ENCODE peak calls at places on chromosomes 2 and 18, in eight cellular contexts. T is transverse colon; F is HCEC 1CT; Z is activated naive CD4-positive, alpha-beta T cell treated with anti-CD3 and anti-CD28 coated beads, Interleukin-2, amount 50 U/mL, for 72 hours; B is Right ventricle myocardium inferior; A is amygdala; L is stimulated activated CD8-positive, alpha-beta memory T cell treated with anti-CD3 and anti-CD28 coated beads, Interleukin-4, amount 100 ng/mL, for 4 hours; D is fibroblast of the aortic adventitia. I is an unnamed sample.

GRCh38 chr2:105786231-105787230 is 41.8 kb downstream of the NCK2 start:
- DNase-seq in A (no peak), Z (no peak), B (no peak), D (no peak), T (no peak), F (no peak), L (no peak), I (no peak)

GRCh38 chr2:98709530-98709929 is 21.4 kb downstream of the MGAT4A start:
- DNase-seq in D (peak), T (no peak), L (no peak), Z (no peak), B (no peak), F (no peak), A (no peak), I (no peak)

GRCh38 chr2:222456479-222457077 is 32.2 kb downstream of the SGPP2 start:
- DNase-seq in L (no peak), A (no peak), D (no peak), F (no peak), Z (no peak), B (no peak), T (no peak), I (no peak)

GRCh38 chr18:33201509-33201926 is 239.0 kb downstream of the CCDC178 start:
- DNase-seq in B (no peak), F (no peak), D (peak), T (peak), A (no peak), Z (no peak), L (no peak), I (peak)

GRCh38 chr18:48910972-48911545 is 39.7 kb downstream of the SMAD7 start:
- DNase-seq in B (no peak), D (no peak), L (no peak), A (no peak), F (no peak), Z (no peak), T (no peak), I (no peak)

GRCh38 chr2:222805591-222806304 is 55.1 kb upstream of the ACSL3 start:
- DNase-seq in A (no peak), L (no peak), T (no peak), F (no peak), B (no peak), Z (no peak), D (peak), I (no peak)

GRCh38 chr18:56112013-56112749 is 524.2 kb upstream of the TCF4 start:
- DNase-seq in B (no peak), A (no peak), Z (peak), T (no peak), D (peak), F (peak), L (no peak), I (no peak)

GRCh38 chr2:232088771-232089170 is 127.3 kb downstream of the DIS3L2 start:
- DNase-seq in Z (no peak), T (no peak), A (no peak), B (no peak), F (no peak), L (no peak), D (no peak), I (no peak)

GRCh38 chr2:240387669-240388358 is 47.6 kb upstream of the GPC1 start:
- DNase-seq in A (no peak), F (peak), L (no peak), Z (no peak), B (no peak), T (peak), D (peak), I (no peak)

GRCh38 chr2:183035298-183035953 is 2.8 kb downstream of the NCKAP1 start:
- DNase-seq in F (peak), L (no peak), A (no peak), T (no peak), B (no peak), D (peak), Z (no peak), I (no peak)

GRCh38 chr2:24261441-24261840 is 86.6 kb downstream of the FAM228A start:
- DNase-seq in B (no peak), Z (no peak), A (no peak), F (no peak), T (no peak), D (no peak), L (no peak), I (no peak)

GRCh38 chr18:32730620-32731021 is 42.2 kb downstream of the KLHL14 start:
- DNase-seq in B (no peak), L (no peak), T (no peak), Z (no peak), D (peak), F (no peak), A (no peak), I (no peak)

GRCh38 chr2:144211826-144212225 is 308.1 kb downstream of the ZEB2 start:
- DNase-seq in D (no peak), B (no peak), Z (no peak), F (no peak), L (no peak), A (no peak), T (no peak), I (no peak)

GRCh38 chr2:25168256-25169072 is at the start of gene POMC:
- DNase-seq in D (peak), T (peak), B (no peak), Z (peak), L (no peak), A (no peak), F (no peak), I (peak)

GRCh38 chr2:67604360-67604759 is 207.2 kb downstream of the ETAA1 start:
- DNase-seq in B (no peak), Z (no peak), D (peak), F (no peak), L (no peak), T (no peak), A (no peak), I (no peak)

GRCh38 chr2:187769437-187769836 is 215.2 kb upstream of the TFPI start:
- DNase-seq in B (no peak), F (no peak), Z (no peak), D (no peak), T (no peak), L (no peak), A (no peak), I (no peak)

GRCh38 chr2:221431477-221431876 is 140.6 kb downstream of the EPHA4 start:
- DNase-seq in T (peak), L (no peak), Z (no peak), A (no peak), F (no peak), D (no peak), B (no peak), I (no peak)

GRCh38 chr2:180539541-180539940 is 440.9 kb upstream of the UBE2E3 start:
- DNase-seq in T (no peak), Z (no peak), L (no peak), A (no peak), B (no peak), F (no peak), D (no peak), I (no peak)

GRCh38 chr18:69866250-69866649 is 81.4 kb downstream of the CD226 start:
- DNase-seq in Z (no peak), B (no peak), F (no peak), L (no peak), A (no peak), D (no peak), T (no peak), I (no peak)

GRCh38 chr2:241801611-241802420 is 7.2 kb upstream of the NEU4 start:
- DNase-seq in L (no peak), B (peak), F (no peak), T (peak), D (no peak), A (no peak), Z (no peak), I (no peak)

GRCh38 chr2:16037808-16038457 is 97.6 kb downstream of the MYCN start:
- DNase-seq in B (no peak), F (no peak), L (no peak), Z (no peak), A (no peak), T (no peak), D (no peak), I (peak)

I was measured in neural crest cell.